ENCODE peak calls at places on chromosomes 3 and 15, in five cellular contexts. I is stomach, E is spleen, L is SK-N-SH, V is HepG2. T is an unnamed sample.

GRCh38 chr15:78313383-78313782 is 14.0 kb upstream of the SKIC8 start:
- DNase-seq in I (no peak), E (no peak), L (no peak), V (no peak), T (no peak)

GRCh38 chr3:125147491-125147820 is 65.1 kb downstream of the SLC12A8 start:
- DNase-seq in I (no peak), E (no peak), L (no peak), V (no peak), T (no peak)

GRCh38 chr15:68590721-68591389 is 12.1 kb downstream of the CORO2B start:
- DNase-seq in I (no peak), E (peak), L (no peak), V (no peak), T (no peak)

GRCh38 chr3:29694783-29695182 is 413.9 kb downstream of the RBMS3 start:
- DNase-seq in I (no peak), E (no peak), L (no peak), V (peak), T (no peak)

GRCh38 chr3:183764854-183765731 is 60.3 kb downstream of the MAP6D1 start:
- DNase-seq in I (no peak), E (no peak), L (peak), V (no peak), T (peak)

GRCh38 chr3:99696497-99696896 is 58.1 kb downstream of the COL8A1 start:
- DNase-seq in I (no peak), E (no peak), L (no peak), V (no peak), T (no peak)

GRCh38 chr3:160981217-160981938 is 123.8 kb downstream of the B3GALNT1 start:
- DNase-seq in I (no peak), E (no peak), L (no peak), V (no peak), T (no peak)

GRCh38 chr15:97168704-97169475 is 791.6 kb upstream of the ARRDC4 start:
- DNase-seq in I (no peak), E (no peak), L (no peak), V (no peak), T (no peak)

GRCh38 chr3:112376996-112377395 is 44.0 kb downstream of the CD200 start:
- DNase-seq in I (no peak), E (no peak), L (no peak), V (no peak), T (no peak)

GRCh38 chr3:11553436-11554235 is 90.1 kb downstream of the VGLL4 start:
- DNase-seq in I (peak), E (peak), L (no peak), V (no peak), T (no peak)

GRCh38 chr15:57496946-57497944 is 94.5 kb upstream of the MYZAP start:
- DNase-seq in I (peak), E (no peak), L (no peak), V (peak), T (peak)

GRCh38 chr3:188102861-188103547 is 51.0 kb upstream of the LPP start:
- DNase-seq in I (no peak), E (no peak), L (no peak), V (no peak), T (no peak)

GRCh38 chr15:92346063-92346462 is 47.6 kb upstream of the ST8SIA2 start:
- DNase-seq in I (no peak), E (no peak), L (no peak), V (no peak), T (no peak)

GRCh38 chr3:112365035-112365434 is 32.1 kb downstream of the CD200 start:
- DNase-seq in I (no peak), E (no peak), L (no peak), V (no peak), T (no peak)

GRCh38 chr3:10180738-10181295 is 16.1 kb downstream of the IRAK2 start:
- DNase-seq in I (no peak), E (no peak), L (no peak), V (no peak), T (no peak)
- H3K4me3 ChIP-seq in I (no peak), E (no peak), L (no peak), V (no peak), T (no peak)

GRCh38 chr15:48408337-48408736 is 77.1 kb downstream of the DUT start:
- DNase-seq in I (no peak), E (no peak), L (no peak), V (no peak), T (no peak)

GRCh38 chr15:48402778-48403177 is 71.5 kb downstream of the DUT start:
- DNase-seq in I (no peak), E (no peak), L (peak), V (no peak), T (no peak)

GRCh38 chr15:48409623-48410022 is 78.4 kb downstream of the DUT start:
- DNase-seq in I (no peak), E (no peak), L (no peak), V (no peak), T (no peak)

GRCh38 chr15:48406240-48406891 is 75.1 kb downstream of the DUT start:
- DNase-seq in I (no peak), E (no peak), L (no peak), V (peak), T (no peak)

DNA sequence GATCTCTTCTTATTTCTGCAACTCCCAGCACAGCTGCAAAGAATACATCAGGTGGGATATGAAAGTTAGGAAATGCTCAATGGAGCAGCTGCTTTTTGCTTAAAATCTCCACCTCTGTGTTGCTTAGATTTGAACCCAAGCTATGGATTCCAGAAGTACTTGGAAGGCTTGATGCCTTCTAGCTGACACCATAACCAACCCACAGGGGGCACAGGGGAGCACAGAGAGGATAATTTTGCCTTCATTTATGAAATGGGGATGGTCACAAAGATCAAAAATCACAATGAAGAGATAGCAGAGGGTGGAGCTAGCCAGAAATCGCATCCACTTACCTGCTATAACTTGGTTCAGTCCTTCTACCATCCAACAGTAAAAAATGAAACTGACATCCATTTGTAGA is 75.7 kb downstream of the DUT start:
- DNase-seq in I (no peak), E (no peak), L (no peak), V (no peak), T (no peak)
- TF ChIP-seq CTCF in I (no peak), E (no peak), L (peak), V (peak), T (no peak)

GRCh38 chr3:105366302-105367062 is at the start of gene ALCAM:
- DNase-seq in I (peak), E (peak), L (peak), V (peak), T (peak)
- TF ChIP-seq POLR2AphosphoS5 in I (peak), E (peak), L (peak), V (peak), T (peak)

DNA sequence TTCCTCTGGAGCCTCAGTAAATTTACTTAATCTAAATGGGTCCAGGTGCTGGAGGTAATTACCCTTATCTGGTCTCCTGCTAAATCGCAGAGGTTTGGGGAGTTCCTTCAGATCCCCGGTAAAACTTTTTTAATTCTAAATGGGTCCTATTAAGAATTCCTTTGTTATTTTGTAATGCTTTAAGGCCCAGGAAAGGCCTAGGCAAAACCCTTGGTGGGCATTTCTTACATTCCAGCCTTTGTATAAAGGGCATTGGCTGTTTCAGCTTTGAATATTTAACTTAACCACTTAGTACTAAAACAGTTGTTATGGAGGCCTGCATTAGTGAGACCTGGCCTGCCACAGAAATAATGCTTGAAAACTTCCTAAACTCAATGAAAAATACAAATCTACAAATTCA is 14.9 kb upstream of the ZNF662 start:
- DNase-seq in I (no peak), E (no peak), L (no peak), V (no peak), T (no peak)
- H3K4me3 ChIP-seq in I (no peak), E (no peak), L (no peak), V (no peak), T (no peak)

DNA sequence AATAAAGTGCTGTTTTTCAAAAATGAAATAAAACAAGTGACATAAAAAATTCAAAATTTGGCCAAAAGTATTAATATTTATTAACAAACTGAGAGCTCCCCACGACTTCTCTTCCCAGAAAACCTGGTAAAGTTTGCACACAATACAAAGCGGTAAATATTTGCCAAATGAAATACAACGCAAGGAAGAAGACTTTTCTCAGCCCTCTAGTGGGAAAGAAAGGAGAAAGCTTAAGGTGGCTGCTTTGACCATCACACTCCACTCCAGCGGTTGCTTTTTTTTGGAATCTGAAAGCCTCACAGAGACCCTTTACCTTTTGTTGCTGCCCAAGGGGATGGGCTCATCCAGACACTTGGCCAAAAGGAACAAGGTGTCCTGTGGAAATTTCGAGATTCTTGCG is 1.1 kb upstream of the GK5 start:
- DNase-seq in I (no peak), E (no peak), L (no peak), V (peak), T (no peak)
- TF ChIP-seq CTCF in I (peak), E (no peak), L (peak), V (peak), T (no peak)

T was measured in transverse colon.